ENCODE peak calls at places on chromosomes 1 and 21, in six cellular contexts. S is A172; I is NCI-H1105 treated with DMSO at 0.1 percent for 48 hours; A is T-helper 1 cell; Q is stimulated activated CD8-positive, alpha-beta memory T cell treated with anti-CD3 and anti-CD28 coated beads, Interleukin-4, amount 100 ng/mL, for 24 hours; R is stimulated activated effector memory CD8-positive, alpha-beta T cell treated with anti-CD3 and anti-CD28 coated beads, Interleukin-12 subunit alpha, Interleukin-12 subunit beta, amount 100 ng/mL, for 72 hours. W is an unnamed sample.

GRCh38 chr1:97989094-97989680 is 68.4 kb upstream of the DPYD start:
- DNase-seq in S (no peak), I (no peak), A (no peak), Q (no peak), R (no peak), W (no peak)

GRCh38 chr21:36104306-36105300 is 30.3 kb upstream of the CBR3 start:
- DNase-seq in S (peak), I (no peak), A (no peak), Q (peak), R (no peak), W (peak)

GRCh38 chr1:45643978-45644377 is 20.1 kb upstream of the CCDC17 start:
- DNase-seq in S (no peak), I (no peak), A (no peak), Q (no peak), R (no peak), W (no peak)

GRCh38 chr1:153869486-153869885 is 53.3 kb downstream of the GATAD2B start:
- DNase-seq in S (no peak), I (no peak), A (no peak), Q (no peak), R (no peak), W (no peak)

GRCh38 chr1:55276671-55277376 is 61.7 kb upstream of the USP24 start:
- DNase-seq in S (no peak), I (no peak), A (no peak), Q (no peak), R (no peak), W (no peak)

GRCh38 chr21:27571706-27572105 is 604.8 kb upstream of the ADAMTS5 start:
- DNase-seq in S (peak), I (no peak), A (no peak), Q (no peak), R (no peak), W (no peak)

GRCh38 chr1:100767176-100767876 is 47.8 kb downstream of the VCAM1 start:
- DNase-seq in S (no peak), I (no peak), A (no peak), Q (no peak), R (no peak), W (no peak)

GRCh38 chr1:14259191-14259757 is 339.2 kb upstream of the KAZN start:
- DNase-seq in S (no peak), I (no peak), A (no peak), Q (no peak), R (no peak), W (no peak)

GRCh38 chr1:163094589-163094988 is 25.4 kb downstream of the RGS4 start:
- DNase-seq in S (no peak), I (no peak), A (no peak), Q (no peak), R (no peak), W (no peak)

GRCh38 chr1:237084399-237085077 is 42.6 kb downstream of the RYR2 start:
- DNase-seq in S (no peak), I (no peak), A (no peak), Q (no peak), R (no peak), W (no peak)

GRCh38 chr1:53643061-53643880 is 95.7 kb downstream of the GLIS1 start:
- DNase-seq in S (no peak), I (no peak), A (no peak), Q (no peak), R (no peak), W (no peak)

GRCh38 chr1:103220503-103221095 is 112.3 kb upstream of the COL11A1 start:
- DNase-seq in S (peak), I (no peak), A (no peak), Q (no peak), R (no peak), W (no peak)

GRCh38 chr1:150621497-150622113 is 7.8 kb downstream of the ENSA start:
- DNase-seq in S (peak), I (peak), A (no peak), Q (peak), R (no peak), W (peak)

GRCh38 chr1:98086156-98086555 is 165.3 kb upstream of the DPYD start:
- DNase-seq in S (peak), I (no peak), A (no peak), Q (no peak), R (no peak), W (no peak)

GRCh38 chr1:213242883-213243282 is 191.8 kb downstream of the RPS6KC1 start:
- DNase-seq in S (no peak), I (no peak), A (no peak), Q (no peak), R (no peak), W (no peak)

GRCh38 chr21:44047996-44048560 is 36.0 kb downstream of the TRAPPC10 start:
- DNase-seq in S (no peak), I (no peak), A (no peak), Q (no peak), R (no peak), W (no peak)

GRCh38 chr1:161506336-161507223 is 1.3 kb downstream of the FCGR2A start:
- DNase-seq in S (no peak), I (peak), A (no peak), Q (no peak), R (no peak), W (no peak)

GRCh38 chr1:27627051-27627450 is 7.9 kb downstream of the FGR start:
- DNase-seq in S (no peak), I (no peak), A (no peak), Q (no peak), R (no peak), W (no peak)

GRCh38 chr1:200153277-200154055 is 126.0 kb downstream of the NR5A2 start:
- DNase-seq in S (no peak), I (no peak), A (no peak), Q (peak), R (peak), W (peak)

GRCh38 chr1:10755977-10756521 is 40.4 kb downstream of the CASZ1 start:
- DNase-seq in S (peak), I (peak), A (peak), Q (peak), R (no peak), W (peak)

GRCh38 chr21:46054031-46054430 is 43.9 kb upstream of the COL6A2 start:
- DNase-seq in S (no peak), I (no peak), A (no peak), Q (no peak), R (no peak), W (no peak)

GRCh38 chr1:175804556-175804955 is 61.2 kb upstream of the TNR start:
- DNase-seq in S (no peak), I (no peak), A (no peak), Q (no peak), R (no peak), W (no peak)

GRCh38 chr1:236067854-236068454 is 3.1 kb upstream of the NID1 start:
- DNase-seq in S (no peak), I (no peak), A (no peak), Q (no peak), R (no peak), W (no peak)

GRCh38 chr1:176996455-176997090 is 167.9 kb downstream of the ASTN1 start:
- DNase-seq in S (no peak), I (no peak), A (no peak), Q (no peak), R (no peak), W (no peak)

GRCh38 chr1:55869050-55869449 is 653.9 kb upstream of the USP24 start:
- DNase-seq in S (no peak), I (peak), A (no peak), Q (no peak), R (no peak), W (no peak)

GRCh38 chr1:1075148-1075935 is 1.2 kb upstream of the RNF223 start:
- DNase-seq in S (no peak), I (no peak), A (peak), Q (no peak), R (no peak), W (no peak)

GRCh38 chr1:43600033-43601020 is 49.6 kb upstream of the KDM4A start:
- DNase-seq in S (no peak), I (no peak), A (no peak), Q (no peak), R (no peak), W (no peak)

GRCh38 chr1:1758692-1759455 is 19.4 kb downstream of the NADK start:
- DNase-seq in S (peak), I (no peak), A (no peak), Q (no peak), R (no peak), W (no peak)

GRCh38 chr21:44791993-44792392 is 9.6 kb downstream of the UBE2G2 start:
- DNase-seq in S (no peak), I (no peak), A (no peak), Q (no peak), R (no peak), W (no peak)

GRCh38 chr1:217892750-217893149 is 261.6 kb downstream of the SPATA17 start:
- DNase-seq in S (peak), I (no peak), A (no peak), Q (no peak), R (no peak), W (no peak)

GRCh38 chr1:207836616-207837352 is 74.1 kb downstream of the CD34 start:
- DNase-seq in S (no peak), I (no peak), A (no peak), Q (no peak), R (no peak), W (no peak)

GRCh38 chr1:59020151-59020997 is 236.5 kb upstream of the JUN start:
- DNase-seq in S (peak), I (no peak), A (no peak), Q (peak), R (peak), W (peak)

GRCh38 chr1:219041819-219042218 is 131.9 kb upstream of the LYPLAL1 start:
- DNase-seq in S (peak), I (no peak), A (no peak), Q (no peak), R (no peak), W (no peak)

GRCh38 chr1:44012411-44012810 is 18.9 kb downstream of the SLC6A9 start:
- DNase-seq in S (no peak), I (peak), A (no peak), Q (no peak), R (no peak), W (no peak)

GRCh38 chr1:100979652-100980051 is 45.9 kb downstream of the DPH5 start:
- DNase-seq in S (no peak), I (no peak), A (no peak), Q (no peak), R (no peak), W (no peak)

GRCh38 chr1:234114648-234115307 is 210.3 kb downstream of the SLC35F3 start:
- DNase-seq in S (peak), I (peak), A (no peak), Q (no peak), R (no peak), W (no peak)

GRCh38 chr1:8666394-8667167 is 150.9 kb downstream of the RERE start:
- DNase-seq in S (no peak), I (no peak), A (no peak), Q (no peak), R (no peak), W (no peak)

GRCh38 chr1:243946253-243946652 is 96.2 kb upstream of the AKT3 start:
- DNase-seq in S (no peak), I (no peak), A (no peak), Q (no peak), R (no peak), W (no peak)

GRCh38 chr1:233025156-233025555 is 74.7 kb downstream of the NTPCR start:
- DNase-seq in S (peak), I (no peak), A (no peak), Q (no peak), R (no peak), W (no peak)

GRCh38 chr21:27741736-27742135 is 774.8 kb upstream of the ADAMTS5 start:
- DNase-seq in S (no peak), I (no peak), A (no peak), Q (no peak), R (no peak), W (no peak)